ENCODE peak calls at places on chromosomes 7 and 10, in seven cellular contexts. One of them, this sample, is unnamed.

GRCh38 chr10:86349474-86349873 is 17.1 kb downstream of the GRID1 start:
- DNase-seq in fibroblast of villous mesenchyme: peak
- DNase-seq in nephron progenitor cell: peak
- DNase-seq in body of pancreas: no peak
- DNase-seq in GM12865: peak
- DNase-seq in psoas muscle: peak
- DNase-seq in lower lobe of right lung: peak
- DNase-seq in this sample: no peak

GRCh38 chr7:75735059-75735458 is 3.7 kb downstream of the HIP1 start:
- DNase-seq in fibroblast of villous mesenchyme: no peak
- DNase-seq in nephron progenitor cell: no peak
- DNase-seq in body of pancreas: no peak
- DNase-seq in GM12865: no peak
- DNase-seq in psoas muscle: no peak
- DNase-seq in lower lobe of right lung: no peak
- DNase-seq in this sample: no peak

GRCh38 chr7:135976312-135977019 is 693 bp downstream of the MTPN start:
- DNase-seq in fibroblast of villous mesenchyme: no peak
- DNase-seq in nephron progenitor cell: no peak
- DNase-seq in body of pancreas: no peak
- DNase-seq in GM12865: peak
- DNase-seq in psoas muscle: peak
- DNase-seq in lower lobe of right lung: no peak
- DNase-seq in this sample: no peak

GRCh38 chr7:131011976-131012375 is 278.0 kb upstream of the KLF14 start:
- DNase-seq in fibroblast of villous mesenchyme: peak
- DNase-seq in nephron progenitor cell: no peak
- DNase-seq in body of pancreas: no peak
- DNase-seq in GM12865: no peak
- DNase-seq in psoas muscle: no peak
- DNase-seq in lower lobe of right lung: no peak
- DNase-seq in this sample: no peak

GRCh38 chr7:34091330-34091917 is 186.1 kb downstream of the BMPER start:
- DNase-seq in fibroblast of villous mesenchyme: peak
- DNase-seq in nephron progenitor cell: peak
- DNase-seq in body of pancreas: peak
- DNase-seq in GM12865: peak
- DNase-seq in psoas muscle: no peak
- DNase-seq in lower lobe of right lung: no peak
- DNase-seq in this sample: no peak

GRCh38 chr10:105875050-105875449 is 1234.0 kb downstream of the SORCS3 start:
- DNase-seq in fibroblast of villous mesenchyme: no peak
- DNase-seq in nephron progenitor cell: no peak
- DNase-seq in body of pancreas: no peak
- DNase-seq in GM12865: no peak
- DNase-seq in psoas muscle: no peak
- DNase-seq in lower lobe of right lung: no peak
- DNase-seq in this sample: no peak

GRCh38 chr10:22022257-22023051 is 18.9 kb upstream of the DNAJC1 start:
- DNase-seq in fibroblast of villous mesenchyme: peak
- DNase-seq in nephron progenitor cell: no peak
- DNase-seq in body of pancreas: no peak
- DNase-seq in GM12865: no peak
- DNase-seq in psoas muscle: no peak
- DNase-seq in lower lobe of right lung: peak
- DNase-seq in this sample: no peak

GRCh38 chr7:18357691-18358090 is 137.9 kb upstream of the HDAC9 start:
- DNase-seq in fibroblast of villous mesenchyme: no peak
- DNase-seq in nephron progenitor cell: no peak
- DNase-seq in body of pancreas: no peak
- DNase-seq in GM12865: peak
- DNase-seq in psoas muscle: no peak
- DNase-seq in lower lobe of right lung: no peak
- DNase-seq in this sample: no peak

GRCh38 chr10:103719036-103719435 is 136.3 kb downstream of the SH3PXD2A start:
- DNase-seq in fibroblast of villous mesenchyme: no peak
- DNase-seq in nephron progenitor cell: no peak
- DNase-seq in body of pancreas: no peak
- DNase-seq in GM12865: no peak
- DNase-seq in psoas muscle: no peak
- DNase-seq in lower lobe of right lung: no peak
- DNase-seq in this sample: no peak

GRCh38 chr10:61975107-61975932 is 73.8 kb downstream of the ARID5B start:
- DNase-seq in fibroblast of villous mesenchyme: peak
- DNase-seq in nephron progenitor cell: no peak
- DNase-seq in body of pancreas: no peak
- DNase-seq in GM12865: peak
- DNase-seq in psoas muscle: no peak
- DNase-seq in lower lobe of right lung: no peak
- DNase-seq in this sample: no peak

GRCh38 chr7:139828880-139829653 is at the start of gene TBXAS1:
- DNase-seq in fibroblast of villous mesenchyme: no peak
- DNase-seq in nephron progenitor cell: no peak
- DNase-seq in body of pancreas: peak
- DNase-seq in GM12865: peak
- DNase-seq in psoas muscle: no peak
- DNase-seq in lower lobe of right lung: peak
- DNase-seq in this sample: no peak

GRCh38 chr10:128530301-128530700 is 404.1 kb upstream of the MKI67 start:
- DNase-seq in fibroblast of villous mesenchyme: no peak
- DNase-seq in nephron progenitor cell: no peak
- DNase-seq in body of pancreas: no peak
- DNase-seq in GM12865: peak
- DNase-seq in psoas muscle: no peak
- DNase-seq in lower lobe of right lung: no peak
- DNase-seq in this sample: no peak

GRCh38 chr10:119726291-119727261 is 726 bp downstream of the INPP5F start:
- DNase-seq in fibroblast of villous mesenchyme: no peak
- DNase-seq in nephron progenitor cell: peak
- DNase-seq in body of pancreas: peak
- DNase-seq in GM12865: no peak
- DNase-seq in psoas muscle: no peak
- DNase-seq in lower lobe of right lung: no peak
- DNase-seq in this sample: peak

GRCh38 chr10:17237915-17238444 is 9.9 kb downstream of the VIM start:
- DNase-seq in fibroblast of villous mesenchyme: no peak
- DNase-seq in nephron progenitor cell: no peak
- DNase-seq in body of pancreas: no peak
- DNase-seq in GM12865: no peak
- DNase-seq in psoas muscle: no peak
- DNase-seq in lower lobe of right lung: no peak
- DNase-seq in this sample: no peak

GRCh38 chr10:90417056-90417455 is 440.8 kb downstream of the HTR7 start:
- DNase-seq in fibroblast of villous mesenchyme: peak
- DNase-seq in nephron progenitor cell: no peak
- DNase-seq in body of pancreas: no peak
- DNase-seq in GM12865: no peak
- DNase-seq in psoas muscle: no peak
- DNase-seq in lower lobe of right lung: no peak
- DNase-seq in this sample: no peak

GRCh38 chr7:106848851-106849442 is 16.1 kb upstream of the PIK3CG start:
- DNase-seq in fibroblast of villous mesenchyme: peak
- DNase-seq in nephron progenitor cell: no peak
- DNase-seq in body of pancreas: no peak
- DNase-seq in GM12865: no peak
- DNase-seq in psoas muscle: no peak
- DNase-seq in lower lobe of right lung: no peak
- DNase-seq in this sample: no peak

GRCh38 chr7:135923700-135924261 is 53.4 kb downstream of the MTPN start:
- DNase-seq in fibroblast of villous mesenchyme: peak
- DNase-seq in nephron progenitor cell: no peak
- DNase-seq in body of pancreas: no peak
- DNase-seq in GM12865: no peak
- DNase-seq in psoas muscle: no peak
- DNase-seq in lower lobe of right lung: no peak
- DNase-seq in this sample: no peak

GRCh38 chr7:105879782-105880181 is 3.4 kb upstream of the ATXN7L1 start:
- DNase-seq in fibroblast of villous mesenchyme: no peak
- DNase-seq in nephron progenitor cell: no peak
- DNase-seq in body of pancreas: no peak
- DNase-seq in GM12865: no peak
- DNase-seq in psoas muscle: no peak
- DNase-seq in lower lobe of right lung: no peak
- DNase-seq in this sample: no peak

GRCh38 chr10:116254422-116255152 is 18.4 kb downstream of the GFRA1 start:
- DNase-seq in fibroblast of villous mesenchyme: no peak
- DNase-seq in nephron progenitor cell: peak
- DNase-seq in body of pancreas: no peak
- DNase-seq in GM12865: no peak
- DNase-seq in psoas muscle: no peak
- DNase-seq in lower lobe of right lung: no peak
- DNase-seq in this sample: no peak

GRCh38 chr10:24299587-24300258 is 90.8 kb downstream of the KIAA1217 start:
- DNase-seq in fibroblast of villous mesenchyme: no peak
- DNase-seq in nephron progenitor cell: no peak
- DNase-seq in body of pancreas: no peak
- DNase-seq in GM12865: peak
- DNase-seq in psoas muscle: no peak
- DNase-seq in lower lobe of right lung: no peak
- DNase-seq in this sample: no peak

GRCh38 chr10:13536674-13537366 is 8.0 kb upstream of the BEND7 start:
- DNase-seq in fibroblast of villous mesenchyme: peak
- DNase-seq in nephron progenitor cell: peak
- DNase-seq in body of pancreas: peak
- DNase-seq in GM12865: peak
- DNase-seq in psoas muscle: peak
- DNase-seq in lower lobe of right lung: peak
- DNase-seq in this sample: no peak

DNA sequence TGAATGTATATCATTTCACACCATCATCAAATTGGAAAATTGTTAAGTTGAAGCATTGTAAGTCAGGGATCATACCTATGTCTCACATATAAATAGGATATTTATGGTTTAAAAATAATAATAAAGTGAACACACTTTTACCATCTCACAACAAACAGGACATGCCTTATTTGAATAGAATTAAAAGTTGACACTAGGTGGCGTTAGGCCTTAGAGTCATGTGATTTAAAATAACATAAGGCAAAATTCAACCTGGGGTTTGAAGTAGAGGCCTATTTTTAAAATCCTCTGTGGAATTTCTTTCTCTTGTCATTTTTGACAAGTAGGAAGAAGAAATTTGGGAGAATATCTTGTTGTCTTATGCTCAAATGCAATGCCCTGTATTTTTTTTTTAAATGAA is 184.7 kb upstream of the PCDH15 start:
- DNase-seq in fibroblast of villous mesenchyme: peak
- DNase-seq in nephron progenitor cell: no peak
- DNase-seq in body of pancreas: no peak
- DNase-seq in GM12865: peak
- DNase-seq in psoas muscle: no peak
- DNase-seq in lower lobe of right lung: no peak
- DNase-seq in this sample: no peak
- TF ChIP-seq CTCF in fibroblast of villous mesenchyme: no peak
- TF ChIP-seq CTCF in nephron progenitor cell: peak
- TF ChIP-seq CTCF in body of pancreas: peak
- TF ChIP-seq CTCF in GM12865: peak
- TF ChIP-seq CTCF in psoas muscle: peak
- TF ChIP-seq CTCF in lower lobe of right lung: peak
- TF ChIP-seq CTCF in this sample: no peak

GRCh38 chr10:124522903-124523260 is 61.3 kb downstream of the LHPP start:
- DNase-seq in fibroblast of villous mesenchyme: peak
- DNase-seq in nephron progenitor cell: no peak
- DNase-seq in body of pancreas: no peak
- DNase-seq in GM12865: no peak
- DNase-seq in psoas muscle: peak
- DNase-seq in lower lobe of right lung: peak
- DNase-seq in this sample: no peak

GRCh38 chr10:124522131-124522902 is 60.7 kb downstream of the LHPP start:
- DNase-seq in fibroblast of villous mesenchyme: no peak
- DNase-seq in nephron progenitor cell: no peak
- DNase-seq in body of pancreas: no peak
- DNase-seq in GM12865: no peak
- DNase-seq in psoas muscle: peak
- DNase-seq in lower lobe of right lung: peak
- DNase-seq in this sample: no peak

GRCh38 chr10:124521429-124521871 is 59.8 kb downstream of the LHPP start:
- DNase-seq in fibroblast of villous mesenchyme: no peak
- DNase-seq in nephron progenitor cell: no peak
- DNase-seq in body of pancreas: peak
- DNase-seq in GM12865: no peak
- DNase-seq in psoas muscle: peak
- DNase-seq in lower lobe of right lung: peak
- DNase-seq in this sample: no peak

GRCh38 chr10:124518366-124518765 is 56.7 kb downstream of the LHPP start:
- DNase-seq in fibroblast of villous mesenchyme: no peak
- DNase-seq in nephron progenitor cell: no peak
- DNase-seq in body of pancreas: peak
- DNase-seq in GM12865: no peak
- DNase-seq in psoas muscle: peak
- DNase-seq in lower lobe of right lung: peak
- DNase-seq in this sample: no peak

GRCh38 chr10:124520553-124521428 is 59.2 kb downstream of the LHPP start:
- DNase-seq in fibroblast of villous mesenchyme: peak
- DNase-seq in nephron progenitor cell: no peak
- DNase-seq in body of pancreas: peak
- DNase-seq in GM12865: no peak
- DNase-seq in psoas muscle: peak
- DNase-seq in lower lobe of right lung: peak
- DNase-seq in this sample: no peak
- TF ChIP-seq CTCF in fibroblast of villous mesenchyme: no peak
- TF ChIP-seq CTCF in nephron progenitor cell: no peak
- TF ChIP-seq CTCF in body of pancreas: no peak
- TF ChIP-seq CTCF in GM12865: no peak
- TF ChIP-seq CTCF in psoas muscle: no peak
- TF ChIP-seq CTCF in lower lobe of right lung: no peak
- TF ChIP-seq CTCF in this sample: no peak

DNA sequence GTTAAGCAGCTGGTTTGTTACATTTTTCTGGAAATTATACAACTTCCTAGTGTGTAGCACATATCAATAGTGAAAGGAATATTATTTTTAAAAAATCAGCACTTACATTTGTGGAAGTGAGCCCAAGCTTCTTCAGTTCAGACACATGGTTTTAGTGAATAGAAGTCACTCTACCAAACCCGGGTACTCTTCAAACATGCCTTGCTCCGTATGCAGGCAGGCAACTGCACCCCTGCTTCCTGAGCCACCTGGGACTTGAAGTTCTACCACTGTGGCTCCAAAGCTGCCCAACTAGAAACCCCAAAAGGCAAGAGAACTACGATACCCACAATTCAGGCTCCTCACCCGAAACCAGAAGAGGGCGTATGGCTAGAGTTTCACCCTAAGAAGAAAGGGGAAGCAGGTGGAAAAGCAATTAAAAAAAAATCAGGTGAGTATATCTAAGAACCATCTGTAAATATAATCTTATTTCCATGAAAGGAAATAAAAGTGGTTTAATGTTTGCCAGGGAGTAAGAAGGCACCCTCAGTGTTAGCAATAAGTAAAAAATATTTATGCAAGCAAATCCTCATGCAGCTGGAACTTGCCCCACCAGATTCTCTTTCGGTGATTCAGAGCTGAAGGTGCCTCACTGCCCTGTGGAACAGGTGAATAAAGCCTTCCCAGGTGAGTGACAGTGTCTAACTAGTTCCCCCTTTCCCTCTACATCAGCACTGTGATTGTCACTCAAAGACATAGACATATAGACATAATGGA is at the start of gene MACC1:
- DNase-seq in fibroblast of villous mesenchyme: no peak
- DNase-seq in nephron progenitor cell: no peak
- DNase-seq in body of pancreas: peak
- DNase-seq in GM12865: peak
- DNase-seq in psoas muscle: peak
- DNase-seq in lower lobe of right lung: peak
- DNase-seq in this sample: no peak
- TF ChIP-seq CTCF in fibroblast of villous mesenchyme: no peak
- TF ChIP-seq CTCF in nephron progenitor cell: no peak
- TF ChIP-seq CTCF in body of pancreas: peak
- TF ChIP-seq CTCF in GM12865: peak
- TF ChIP-seq CTCF in psoas muscle: no peak
- TF ChIP-seq CTCF in lower lobe of right lung: peak
- TF ChIP-seq CTCF in this sample: no peak

GRCh38 chr7:92044940-92045339 is 89.3 kb downstream of the CYP51A1 start:
- DNase-seq in fibroblast of villous mesenchyme: no peak
- DNase-seq in nephron progenitor cell: no peak
- DNase-seq in body of pancreas: no peak
- DNase-seq in GM12865: no peak
- DNase-seq in psoas muscle: no peak
- DNase-seq in lower lobe of right lung: no peak
- DNase-seq in this sample: no peak
- TF ChIP-seq CTCF in fibroblast of villous mesenchyme: no peak
- TF ChIP-seq CTCF in nephron progenitor cell: no peak
- TF ChIP-seq CTCF in body of pancreas: no peak
- TF ChIP-seq CTCF in GM12865: no peak
- TF ChIP-seq CTCF in psoas muscle: no peak
- TF ChIP-seq CTCF in lower lobe of right lung: no peak
- TF ChIP-seq CTCF in this sample: no peak

This sample was measured in omental fat pad.